ENCODE peak calls at places on chromosomes 7 and 10, in four cellular contexts. N is AG04450, Q is pancreas, Z is H7. F is an unnamed sample.

GRCh38 chr7:128410092-128410665 is 397 bp upstream of the IMPDH1 start:
- DNase-seq in N (peak; percentile 51), Q (no peak), Z (no peak), F (peak; percentile 88)

GRCh38 chr10:100374137-100374655 is 27.2 kb downstream of the SCD start:
- DNase-seq in N (no peak), Q (no peak), Z (peak; percentile 64), F (no peak)

GRCh38 chr10:117653170-117653515 is 110.6 kb downstream of the EMX2 start:
- DNase-seq in N (peak; percentile 23), Q (no peak), Z (no peak), F (no peak)

GRCh38 chr10:21953585-21954057 is 49.9 kb downstream of the DNAJC1 start:
- DNase-seq in N (no peak), Q (no peak), Z (peak; percentile 34), F (no peak)

GRCh38 chr7:69564454-69565417 is 33.5 kb upstream of the AUTS2 start:
- DNase-seq in N (no peak), Q (no peak), Z (no peak), F (no peak)

GRCh38 chr7:130421685-130422084 is 19.1 kb downstream of the CEP41 start:
- DNase-seq in N (no peak), Q (no peak), Z (no peak), F (peak; percentile 65)

GRCh38 chr7:74573499-74573898 is 84.0 kb upstream of the GTF2I start:
- DNase-seq in N (no peak), Q (no peak), Z (no peak), F (no peak)

GRCh38 chr7:44289341-44290249 is 35.8 kb downstream of the CAMK2B start:
- DNase-seq in N (no peak), Q (no peak), Z (peak; percentile 43), F (peak; percentile 20)

GRCh38 chr7:143300959-143301617 is 12.9 kb downstream of the CASP2 start:
- DNase-seq in N (peak; percentile 51), Q (no peak), Z (no peak), F (no peak)

GRCh38 chr7:154438571-154438970 is 386.4 kb downstream of the DPP6 start:
- DNase-seq in N (no peak), Q (no peak), Z (no peak), F (no peak)

GRCh38 chr10:69769395-69769989 is 32.2 kb upstream of the COL13A1 start:
- DNase-seq in N (peak; percentile 33), Q (peak; percentile 23), Z (peak; percentile 84), F (no peak)

GRCh38 chr7:45171946-45172345 is 14.4 kb downstream of the RAMP3 start:
- DNase-seq in N (no peak), Q (no peak), Z (no peak), F (no peak)

GRCh38 chr7:37952240-37952639 is 31.8 kb downstream of the EPDR1 start:
- DNase-seq in N (no peak), Q (no peak), Z (no peak), F (no peak)

GRCh38 chr10:113899952-113900598 is 45.6 kb downstream of the NHLRC2 start:
- DNase-seq in N (no peak), Q (no peak), Z (no peak), F (no peak)

GRCh38 chr7:141416691-141417268 is 134.4 kb upstream of the AGK start:
- DNase-seq in N (no peak), Q (no peak), Z (no peak), F (no peak)

GRCh38 chr10:63666836-63667383 is 145.7 kb downstream of the REEP3 start:
- DNase-seq in N (peak; percentile 63), Q (no peak), Z (no peak), F (no peak)

GRCh38 chr7:79132844-79133451 is 320.5 kb downstream of the MAGI2 start:
- DNase-seq in N (no peak), Q (no peak), Z (no peak), F (no peak)

GRCh38 chr7:74084722-74085578 is 1.3 kb downstream of the LIMK1 start:
- DNase-seq in N (no peak), Q (no peak), Z (peak; percentile 79), F (peak; percentile 57)

GRCh38 chr10:43105119-43105792 is 28.4 kb downstream of the RET start:
- DNase-seq in N (no peak), Q (peak; percentile 67), Z (peak; percentile 99), F (peak; percentile 83)

GRCh38 chr10:75655791-75656451 is 224.5 kb downstream of the LRMDA start:
- DNase-seq in N (no peak), Q (peak; percentile 25), Z (no peak), F (no peak)

GRCh38 chr10:4354382-4354812 is 471.6 kb upstream of the AKR1E2 start:
- DNase-seq in N (no peak), Q (no peak), Z (no peak), F (no peak)

GRCh38 chr10:44828515-44829142 is 82.5 kb upstream of the TMEM72 start:
- DNase-seq in N (no peak), Q (no peak), Z (peak; percentile 57), F (no peak)

GRCh38 chr7:10300557-10300956 is 673.1 kb upstream of the PHF14 start:
- DNase-seq in N (no peak), Q (no peak), Z (no peak), F (no peak)

GRCh38 chr10:79069325-79070090 is 742 bp downstream of the ZMIZ1 start:
- DNase-seq in N (no peak), Q (peak; percentile 63), Z (peak; percentile 80), F (peak; percentile 73)

GRCh38 chr10:28375399-28376354 is 72.8 kb upstream of the MPP7 start:
- DNase-seq in N (peak; percentile 4), Q (peak; percentile 46), Z (no peak), F (no peak)

F was measured in upper lobe of left lung.